ENCODE peak calls at places on chromosome 4, in ten cellular contexts. One of them, this sample, is unnamed.

GRCh38 chr4:126869967-126870366 is 762.8 kb upstream of the INTU start:
- DNase-seq in naive thymus-derived CD4-positive, alpha-beta T cell: no peak
- DNase-seq in fibroblast of the conjunctiva: no peak
- DNase-seq in activated T-helper 1 cell treated with anti-CD3 and anti-CD28 coated beads, Interleukin-12 subunit alpha, Interleukin-12 subunit beta, Interleukin-2, Interleukin-4 antibody, amounts not matched to agents 30 ng/mL and 10 ng/mL and 1 ng/mL, durations not matched to agents 14 hours and 24 hours and 36 hours: no peak
- DNase-seq in nephron progenitor cell: no peak
- DNase-seq in NCI-H510A treated with DMSO at 0.1 percent for 48 hours: no peak
- DNase-seq in endothelial cell of umbilical vein: no peak
- DNase-seq in activated CD8-positive, alpha-beta memory T cell treated with anti-CD3 and anti-CD28 coated beads for 1 hour: no peak
- DNase-seq in heart left ventricle: no peak
- DNase-seq in dermis blood vessel endothelial cell: no peak
- DNase-seq in this sample: no peak

GRCh38 chr4:184763150-184763780 is 29.4 kb upstream of the CENPU start:
- DNase-seq in naive thymus-derived CD4-positive, alpha-beta T cell: no peak
- DNase-seq in fibroblast of the conjunctiva: peak; percentile 87
- DNase-seq in activated T-helper 1 cell treated with anti-CD3 and anti-CD28 coated beads, Interleukin-12 subunit alpha, Interleukin-12 subunit beta, Interleukin-2, Interleukin-4 antibody, amounts not matched to agents 30 ng/mL and 10 ng/mL and 1 ng/mL, durations not matched to agents 14 hours and 24 hours and 36 hours: no peak
- DNase-seq in nephron progenitor cell: no peak
- DNase-seq in NCI-H510A treated with DMSO at 0.1 percent for 48 hours: no peak
- DNase-seq in endothelial cell of umbilical vein: no peak
- DNase-seq in activated CD8-positive, alpha-beta memory T cell treated with anti-CD3 and anti-CD28 coated beads for 1 hour: no peak
- DNase-seq in heart left ventricle: no peak
- DNase-seq in dermis blood vessel endothelial cell: no peak
- DNase-seq in this sample: no peak

GRCh38 chr4:55127521-55127920 is 2.1 kb upstream of the KDR start:
- DNase-seq in naive thymus-derived CD4-positive, alpha-beta T cell: no peak
- DNase-seq in fibroblast of the conjunctiva: no peak
- DNase-seq in activated T-helper 1 cell treated with anti-CD3 and anti-CD28 coated beads, Interleukin-12 subunit alpha, Interleukin-12 subunit beta, Interleukin-2, Interleukin-4 antibody, amounts not matched to agents 30 ng/mL and 10 ng/mL and 1 ng/mL, durations not matched to agents 14 hours and 24 hours and 36 hours: no peak
- DNase-seq in nephron progenitor cell: no peak
- DNase-seq in NCI-H510A treated with DMSO at 0.1 percent for 48 hours: no peak
- DNase-seq in endothelial cell of umbilical vein: no peak
- DNase-seq in activated CD8-positive, alpha-beta memory T cell treated with anti-CD3 and anti-CD28 coated beads for 1 hour: no peak
- DNase-seq in heart left ventricle: no peak
- DNase-seq in dermis blood vessel endothelial cell: no peak
- DNase-seq in this sample: no peak

GRCh38 chr4:173499568-173500535 is 30.2 kb downstream of the HAND2 start:
- DNase-seq in naive thymus-derived CD4-positive, alpha-beta T cell: no peak
- DNase-seq in fibroblast of the conjunctiva: no peak
- DNase-seq in activated T-helper 1 cell treated with anti-CD3 and anti-CD28 coated beads, Interleukin-12 subunit alpha, Interleukin-12 subunit beta, Interleukin-2, Interleukin-4 antibody, amounts not matched to agents 30 ng/mL and 10 ng/mL and 1 ng/mL, durations not matched to agents 14 hours and 24 hours and 36 hours: no peak
- DNase-seq in nephron progenitor cell: no peak
- DNase-seq in NCI-H510A treated with DMSO at 0.1 percent for 48 hours: no peak
- DNase-seq in endothelial cell of umbilical vein: no peak
- DNase-seq in activated CD8-positive, alpha-beta memory T cell treated with anti-CD3 and anti-CD28 coated beads for 1 hour: no peak
- DNase-seq in heart left ventricle: no peak
- DNase-seq in dermis blood vessel endothelial cell: no peak
- DNase-seq in this sample: no peak

GRCh38 chr4:113643505-113643904 is 118.0 kb downstream of the CAMK2D start:
- DNase-seq in naive thymus-derived CD4-positive, alpha-beta T cell: no peak
- DNase-seq in fibroblast of the conjunctiva: no peak
- DNase-seq in activated T-helper 1 cell treated with anti-CD3 and anti-CD28 coated beads, Interleukin-12 subunit alpha, Interleukin-12 subunit beta, Interleukin-2, Interleukin-4 antibody, amounts not matched to agents 30 ng/mL and 10 ng/mL and 1 ng/mL, durations not matched to agents 14 hours and 24 hours and 36 hours: no peak
- DNase-seq in nephron progenitor cell: no peak
- DNase-seq in NCI-H510A treated with DMSO at 0.1 percent for 48 hours: no peak
- DNase-seq in endothelial cell of umbilical vein: peak; percentile 40
- DNase-seq in activated CD8-positive, alpha-beta memory T cell treated with anti-CD3 and anti-CD28 coated beads for 1 hour: no peak
- DNase-seq in heart left ventricle: no peak
- DNase-seq in dermis blood vessel endothelial cell: peak; percentile 42
- DNase-seq in this sample: no peak

GRCh38 chr4:153792007-153792892 is 3.4 kb upstream of the SFRP2 start:
- DNase-seq in naive thymus-derived CD4-positive, alpha-beta T cell: no peak
- DNase-seq in fibroblast of the conjunctiva: peak; percentile 55
- DNase-seq in activated T-helper 1 cell treated with anti-CD3 and anti-CD28 coated beads, Interleukin-12 subunit alpha, Interleukin-12 subunit beta, Interleukin-2, Interleukin-4 antibody, amounts not matched to agents 30 ng/mL and 10 ng/mL and 1 ng/mL, durations not matched to agents 14 hours and 24 hours and 36 hours: no peak
- DNase-seq in nephron progenitor cell: peak; percentile 86
- DNase-seq in NCI-H510A treated with DMSO at 0.1 percent for 48 hours: no peak
- DNase-seq in endothelial cell of umbilical vein: no peak
- DNase-seq in activated CD8-positive, alpha-beta memory T cell treated with anti-CD3 and anti-CD28 coated beads for 1 hour: no peak
- DNase-seq in heart left ventricle: no peak
- DNase-seq in dermis blood vessel endothelial cell: peak; percentile 27
- DNase-seq in this sample: no peak

GRCh38 chr4:8202108-8202507 is 3.0 kb downstream of the SH3TC1 start:
- DNase-seq in naive thymus-derived CD4-positive, alpha-beta T cell: no peak
- DNase-seq in fibroblast of the conjunctiva: no peak
- DNase-seq in activated T-helper 1 cell treated with anti-CD3 and anti-CD28 coated beads, Interleukin-12 subunit alpha, Interleukin-12 subunit beta, Interleukin-2, Interleukin-4 antibody, amounts not matched to agents 30 ng/mL and 10 ng/mL and 1 ng/mL, durations not matched to agents 14 hours and 24 hours and 36 hours: no peak
- DNase-seq in nephron progenitor cell: no peak
- DNase-seq in NCI-H510A treated with DMSO at 0.1 percent for 48 hours: no peak
- DNase-seq in endothelial cell of umbilical vein: no peak
- DNase-seq in activated CD8-positive, alpha-beta memory T cell treated with anti-CD3 and anti-CD28 coated beads for 1 hour: no peak
- DNase-seq in heart left ventricle: no peak
- DNase-seq in dermis blood vessel endothelial cell: no peak
- DNase-seq in this sample: no peak

GRCh38 chr4:133136833-133137232 is 12.3 kb upstream of the PCDH10 start:
- DNase-seq in naive thymus-derived CD4-positive, alpha-beta T cell: no peak
- DNase-seq in fibroblast of the conjunctiva: no peak
- DNase-seq in activated T-helper 1 cell treated with anti-CD3 and anti-CD28 coated beads, Interleukin-12 subunit alpha, Interleukin-12 subunit beta, Interleukin-2, Interleukin-4 antibody, amounts not matched to agents 30 ng/mL and 10 ng/mL and 1 ng/mL, durations not matched to agents 14 hours and 24 hours and 36 hours: no peak
- DNase-seq in nephron progenitor cell: no peak
- DNase-seq in NCI-H510A treated with DMSO at 0.1 percent for 48 hours: no peak
- DNase-seq in endothelial cell of umbilical vein: peak; percentile 35
- DNase-seq in activated CD8-positive, alpha-beta memory T cell treated with anti-CD3 and anti-CD28 coated beads for 1 hour: no peak
- DNase-seq in heart left ventricle: no peak
- DNase-seq in dermis blood vessel endothelial cell: no peak
- DNase-seq in this sample: no peak

GRCh38 chr4:36461344-36461743 is 179.9 kb downstream of the DTHD1 start:
- DNase-seq in naive thymus-derived CD4-positive, alpha-beta T cell: no peak
- DNase-seq in fibroblast of the conjunctiva: no peak
- DNase-seq in activated T-helper 1 cell treated with anti-CD3 and anti-CD28 coated beads, Interleukin-12 subunit alpha, Interleukin-12 subunit beta, Interleukin-2, Interleukin-4 antibody, amounts not matched to agents 30 ng/mL and 10 ng/mL and 1 ng/mL, durations not matched to agents 14 hours and 24 hours and 36 hours: no peak
- DNase-seq in nephron progenitor cell: no peak
- DNase-seq in NCI-H510A treated with DMSO at 0.1 percent for 48 hours: no peak
- DNase-seq in endothelial cell of umbilical vein: no peak
- DNase-seq in activated CD8-positive, alpha-beta memory T cell treated with anti-CD3 and anti-CD28 coated beads for 1 hour: no peak
- DNase-seq in heart left ventricle: no peak
- DNase-seq in dermis blood vessel endothelial cell: no peak
- DNase-seq in this sample: no peak

GRCh38 chr4:127622923-127623754 is 9.6 kb upstream of the INTU start:
- DNase-seq in naive thymus-derived CD4-positive, alpha-beta T cell: no peak
- DNase-seq in fibroblast of the conjunctiva: no peak
- DNase-seq in activated T-helper 1 cell treated with anti-CD3 and anti-CD28 coated beads, Interleukin-12 subunit alpha, Interleukin-12 subunit beta, Interleukin-2, Interleukin-4 antibody, amounts not matched to agents 30 ng/mL and 10 ng/mL and 1 ng/mL, durations not matched to agents 14 hours and 24 hours and 36 hours: no peak
- DNase-seq in nephron progenitor cell: peak; percentile 65
- DNase-seq in NCI-H510A treated with DMSO at 0.1 percent for 48 hours: no peak
- DNase-seq in endothelial cell of umbilical vein: peak; percentile 57
- DNase-seq in activated CD8-positive, alpha-beta memory T cell treated with anti-CD3 and anti-CD28 coated beads for 1 hour: no peak
- DNase-seq in heart left ventricle: no peak
- DNase-seq in dermis blood vessel endothelial cell: peak; percentile 60
- DNase-seq in this sample: peak; percentile 30

GRCh38 chr4:58225460-58225859 is 1115.3 kb upstream of the IGFBP7 start:
- DNase-seq in naive thymus-derived CD4-positive, alpha-beta T cell: no peak
- DNase-seq in fibroblast of the conjunctiva: no peak
- DNase-seq in activated T-helper 1 cell treated with anti-CD3 and anti-CD28 coated beads, Interleukin-12 subunit alpha, Interleukin-12 subunit beta, Interleukin-2, Interleukin-4 antibody, amounts not matched to agents 30 ng/mL and 10 ng/mL and 1 ng/mL, durations not matched to agents 14 hours and 24 hours and 36 hours: no peak
- DNase-seq in nephron progenitor cell: no peak
- DNase-seq in NCI-H510A treated with DMSO at 0.1 percent for 48 hours: no peak
- DNase-seq in endothelial cell of umbilical vein: no peak
- DNase-seq in activated CD8-positive, alpha-beta memory T cell treated with anti-CD3 and anti-CD28 coated beads for 1 hour: no peak
- DNase-seq in heart left ventricle: no peak
- DNase-seq in dermis blood vessel endothelial cell: no peak
- DNase-seq in this sample: no peak

GRCh38 chr4:102404551-102404969 is 59.3 kb upstream of the SLC39A8 start:
- DNase-seq in naive thymus-derived CD4-positive, alpha-beta T cell: no peak
- DNase-seq in fibroblast of the conjunctiva: peak; percentile 14
- DNase-seq in activated T-helper 1 cell treated with anti-CD3 and anti-CD28 coated beads, Interleukin-12 subunit alpha, Interleukin-12 subunit beta, Interleukin-2, Interleukin-4 antibody, amounts not matched to agents 30 ng/mL and 10 ng/mL and 1 ng/mL, durations not matched to agents 14 hours and 24 hours and 36 hours: no peak
- DNase-seq in nephron progenitor cell: peak; percentile 49
- DNase-seq in NCI-H510A treated with DMSO at 0.1 percent for 48 hours: no peak
- DNase-seq in endothelial cell of umbilical vein: no peak
- DNase-seq in activated CD8-positive, alpha-beta memory T cell treated with anti-CD3 and anti-CD28 coated beads for 1 hour: no peak
- DNase-seq in heart left ventricle: no peak
- DNase-seq in dermis blood vessel endothelial cell: no peak
- DNase-seq in this sample: no peak

GRCh38 chr4:149161247-149161646 is 654.4 kb downstream of the IQCM start:
- DNase-seq in naive thymus-derived CD4-positive, alpha-beta T cell: no peak
- DNase-seq in fibroblast of the conjunctiva: no peak
- DNase-seq in activated T-helper 1 cell treated with anti-CD3 and anti-CD28 coated beads, Interleukin-12 subunit alpha, Interleukin-12 subunit beta, Interleukin-2, Interleukin-4 antibody, amounts not matched to agents 30 ng/mL and 10 ng/mL and 1 ng/mL, durations not matched to agents 14 hours and 24 hours and 36 hours: no peak
- DNase-seq in nephron progenitor cell: no peak
- DNase-seq in NCI-H510A treated with DMSO at 0.1 percent for 48 hours: no peak
- DNase-seq in endothelial cell of umbilical vein: no peak
- DNase-seq in activated CD8-positive, alpha-beta memory T cell treated with anti-CD3 and anti-CD28 coated beads for 1 hour: no peak
- DNase-seq in heart left ventricle: peak; percentile 15
- DNase-seq in dermis blood vessel endothelial cell: no peak
- DNase-seq in this sample: no peak

GRCh38 chr4:180665994-180666818 is 1577.0 kb upstream of the TENM3 start:
- DNase-seq in naive thymus-derived CD4-positive, alpha-beta T cell: no peak
- DNase-seq in fibroblast of the conjunctiva: peak; percentile 37
- DNase-seq in activated T-helper 1 cell treated with anti-CD3 and anti-CD28 coated beads, Interleukin-12 subunit alpha, Interleukin-12 subunit beta, Interleukin-2, Interleukin-4 antibody, amounts not matched to agents 30 ng/mL and 10 ng/mL and 1 ng/mL, durations not matched to agents 14 hours and 24 hours and 36 hours: no peak
- DNase-seq in nephron progenitor cell: peak; percentile 59
- DNase-seq in NCI-H510A treated with DMSO at 0.1 percent for 48 hours: peak; percentile 48
- DNase-seq in endothelial cell of umbilical vein: no peak
- DNase-seq in activated CD8-positive, alpha-beta memory T cell treated with anti-CD3 and anti-CD28 coated beads for 1 hour: no peak
- DNase-seq in heart left ventricle: no peak
- DNase-seq in dermis blood vessel endothelial cell: peak; percentile 33
- DNase-seq in this sample: peak; percentile 10

GRCh38 chr4:106982711-106983211 is 53.4 kb downstream of the DKK2 start:
- DNase-seq in naive thymus-derived CD4-positive, alpha-beta T cell: no peak
- DNase-seq in fibroblast of the conjunctiva: no peak
- DNase-seq in activated T-helper 1 cell treated with anti-CD3 and anti-CD28 coated beads, Interleukin-12 subunit alpha, Interleukin-12 subunit beta, Interleukin-2, Interleukin-4 antibody, amounts not matched to agents 30 ng/mL and 10 ng/mL and 1 ng/mL, durations not matched to agents 14 hours and 24 hours and 36 hours: no peak
- DNase-seq in nephron progenitor cell: no peak
- DNase-seq in NCI-H510A treated with DMSO at 0.1 percent for 48 hours: no peak
- DNase-seq in endothelial cell of umbilical vein: no peak
- DNase-seq in activated CD8-positive, alpha-beta memory T cell treated with anti-CD3 and anti-CD28 coated beads for 1 hour: no peak
- DNase-seq in heart left ventricle: no peak
- DNase-seq in dermis blood vessel endothelial cell: no peak
- DNase-seq in this sample: no peak

This sample was measured in B cell.